ENCODE peak calls at places on chromosomes 1 and 21, in eight cellular contexts. One of them, this sample, is unnamed.
A peak's percentile ranks its signal among the peaks of the same experiment; 100 is the strongest.

GRCh38 chr1:96973605-96974004 is 252.0 kb downstream of the PTBP2 start:
- DNase-seq in A673: peak; percentile 81
- DNase-seq in hepatic stellate cell: peak; percentile 3
- DNase-seq in CD4-positive, CD25-positive, alpha-beta regulatory T cell: no peak
- DNase-seq in mesendoderm: no peak
- DNase-seq in HEK293T: peak; percentile 15
- DNase-seq in DMS153: no peak
- DNase-seq in hypothalamus: no peak
- DNase-seq in this sample: no peak

GRCh38 chr1:153379591-153379990 is 4.2 kb upstream of the S100A12 start:
- DNase-seq in hypothalamus: no peak
- DNase-seq in DMS153: no peak
- DNase-seq in mesendoderm: no peak
- DNase-seq in HEK293T: no peak
- DNase-seq in hepatic stellate cell: no peak
- DNase-seq in A673: no peak
- DNase-seq in CD4-positive, CD25-positive, alpha-beta regulatory T cell: no peak
- DNase-seq in this sample: no peak

GRCh38 chr1:248914982-248915381 is 8.9 kb downstream of the PGBD2 start:
- DNase-seq in hypothalamus: no peak
- DNase-seq in mesendoderm: no peak
- DNase-seq in CD4-positive, CD25-positive, alpha-beta regulatory T cell: no peak
- DNase-seq in hepatic stellate cell: no peak
- DNase-seq in DMS153: peak; percentile 43
- DNase-seq in A673: no peak
- DNase-seq in HEK293T: no peak
- DNase-seq in this sample: no peak

GRCh38 chr1:89842547-89843278 is 21.9 kb downstream of the LRRC8D start:
- DNase-seq in A673: no peak
- DNase-seq in mesendoderm: no peak
- DNase-seq in CD4-positive, CD25-positive, alpha-beta regulatory T cell: no peak
- DNase-seq in DMS153: no peak
- DNase-seq in HEK293T: no peak
- DNase-seq in hepatic stellate cell: peak; percentile 46
- DNase-seq in hypothalamus: no peak
- DNase-seq in this sample: no peak

GRCh38 chr1:238642231-238642630 is 744.1 kb upstream of the CHRM3 start:
- DNase-seq in hepatic stellate cell: no peak
- DNase-seq in mesendoderm: no peak
- DNase-seq in HEK293T: no peak
- DNase-seq in A673: no peak
- DNase-seq in DMS153: no peak
- DNase-seq in CD4-positive, CD25-positive, alpha-beta regulatory T cell: peak; percentile 1
- DNase-seq in hypothalamus: no peak
- DNase-seq in this sample: no peak

GRCh38 chr1:187641463-187641862 is 812.7 kb downstream of the PLA2G4A start:
- DNase-seq in CD4-positive, CD25-positive, alpha-beta regulatory T cell: no peak
- DNase-seq in hypothalamus: no peak
- DNase-seq in A673: no peak
- DNase-seq in hepatic stellate cell: no peak
- DNase-seq in HEK293T: no peak
- DNase-seq in DMS153: no peak
- DNase-seq in mesendoderm: no peak
- DNase-seq in this sample: no peak

GRCh38 chr1:77292551-77292950 is 10.7 kb downstream of the AK5 start:
- DNase-seq in mesendoderm: no peak
- DNase-seq in CD4-positive, CD25-positive, alpha-beta regulatory T cell: no peak
- DNase-seq in hepatic stellate cell: no peak
- DNase-seq in A673: no peak
- DNase-seq in hypothalamus: no peak
- DNase-seq in DMS153: no peak
- DNase-seq in HEK293T: no peak
- DNase-seq in this sample: no peak

GRCh38 chr1:27365372-27366112 is 1.2 kb downstream of the MAP3K6 start:
- DNase-seq in hypothalamus: peak; percentile 63
- DNase-seq in A673: peak; percentile 87
- DNase-seq in hepatic stellate cell: peak; percentile 95
- DNase-seq in DMS153: peak; percentile 86
- DNase-seq in CD4-positive, CD25-positive, alpha-beta regulatory T cell: peak; percentile 86
- DNase-seq in mesendoderm: peak; percentile 94
- DNase-seq in HEK293T: peak; percentile 90
- DNase-seq in this sample: peak; percentile 82

GRCh38 chr1:226545806-226546596 is 2.6 kb upstream of the STUM start:
- DNase-seq in hypothalamus: no peak
- DNase-seq in mesendoderm: no peak
- DNase-seq in HEK293T: no peak
- DNase-seq in A673: no peak
- DNase-seq in hepatic stellate cell: no peak
- DNase-seq in CD4-positive, CD25-positive, alpha-beta regulatory T cell: no peak
- DNase-seq in DMS153: no peak
- DNase-seq in this sample: no peak

GRCh38 chr1:52726265-52727113 is at the start of gene ZYG11B:
- DNase-seq in DMS153: peak; percentile 51
- DNase-seq in A673: peak; percentile 91
- DNase-seq in hepatic stellate cell: peak; percentile 99
- DNase-seq in hypothalamus: peak; percentile 83
- DNase-seq in mesendoderm: peak; percentile 91
- DNase-seq in HEK293T: peak; percentile 96
- DNase-seq in CD4-positive, CD25-positive, alpha-beta regulatory T cell: peak; percentile 88
- DNase-seq in this sample: peak; percentile 87

GRCh38 chr1:15760520-15761211 is 2.1 kb downstream of the FBLIM1 start:
- DNase-seq in DMS153: no peak
- DNase-seq in mesendoderm: peak; percentile 86
- DNase-seq in CD4-positive, CD25-positive, alpha-beta regulatory T cell: no peak
- DNase-seq in HEK293T: no peak
- DNase-seq in hypothalamus: no peak
- DNase-seq in A673: peak; percentile 81
- DNase-seq in hepatic stellate cell: peak; percentile 95
- DNase-seq in this sample: no peak

GRCh38 chr1:28456078-28456477 is 49.8 kb upstream of the RCC1 start:
- DNase-seq in mesendoderm: peak; percentile 19
- DNase-seq in CD4-positive, CD25-positive, alpha-beta regulatory T cell: peak; percentile 61
- DNase-seq in HEK293T: no peak
- DNase-seq in hypothalamus: no peak
- DNase-seq in DMS153: no peak
- DNase-seq in A673: peak; percentile 65
- DNase-seq in hepatic stellate cell: peak; percentile 59
- DNase-seq in this sample: no peak

GRCh38 chr21:8990326-8991087 is 1530.9 kb upstream of the TPTE start:
- DNase-seq in A673: no peak
- DNase-seq in DMS153: no peak
- DNase-seq in hepatic stellate cell: no peak
- DNase-seq in mesendoderm: no peak
- DNase-seq in CD4-positive, CD25-positive, alpha-beta regulatory T cell: no peak
- DNase-seq in hypothalamus: no peak
- DNase-seq in HEK293T: no peak
- DNase-seq in this sample: no peak